ENCODE peak calls at places on chromosomes 1 and 21, in four cellular contexts. B is activated CD8-positive, alpha-beta T cell treated with anti-CD3 and anti-CD28 coated beads for 36 hours; W is HEK293T; F is NCI-H1436 treated with DMSO at 0.1 percent for 48 hours. Z is an unnamed sample.

GRCh38 chr1:231806623-231807470 is 180.3 kb downstream of the DISC1 start:
- DNase-seq in B (peak), W (peak), F (no peak), Z (peak)

GRCh38 chr1:44484155-44484688 is 79.2 kb downstream of the RNF220 start:
- DNase-seq in B (peak), W (peak), F (no peak), Z (no peak)

GRCh38 chr1:11352058-11352715 is 79.2 kb downstream of the UBIAD1 start:
- DNase-seq in W (no peak), F (no peak), B (no peak), Z (no peak)

GRCh38 chr1:33985166-33985565 is 121.3 kb downstream of the HMGB4 start:
- DNase-seq in B (no peak), F (no peak), W (no peak), Z (no peak)

GRCh38 chr1:47940321-47940720 is 56.9 kb downstream of the TRABD2B start:
- DNase-seq in F (no peak), B (no peak), W (no peak), Z (no peak)

GRCh38 chr1:168345939-168346338 is 65.3 kb downstream of the TBX19 start:
- DNase-seq in B (no peak), W (no peak), F (no peak), Z (no peak)

GRCh38 chr1:244837597-244838258 is 2.3 kb downstream of the COX20 start:
- DNase-seq in W (no peak), B (no peak), F (no peak), Z (no peak)

GRCh38 chr1:214970016-214970415 is 112.5 kb upstream of the KCNK2 start:
- DNase-seq in B (no peak), W (no peak), F (no peak), Z (no peak)

GRCh38 chr1:6597777-6598131 is 4.9 kb downstream of the KLHL21 start:
- DNase-seq in W (no peak), B (no peak), F (no peak), Z (no peak)

GRCh38 chr1:21814981-21815583 is 3.0 kb downstream of the LDLRAD2 start:
- DNase-seq in F (no peak), W (no peak), B (no peak), Z (no peak)

GRCh38 chr1:31745898-31746668 is 18.1 kb downstream of the ADGRB2 start:
- DNase-seq in W (no peak), B (no peak), F (no peak), Z (no peak)

GRCh38 chr21:35444391-35444790 is 395.3 kb upstream of the RUNX1 start:
- DNase-seq in W (no peak), F (no peak), B (no peak), Z (no peak)

GRCh38 chr1:30313584-30313983 is 409.8 kb downstream of the MATN1 start:
- DNase-seq in B (no peak), F (no peak), W (no peak), Z (no peak)

GRCh38 chr1:3423245-3423829 is 31.1 kb upstream of the ARHGEF16 start:
- DNase-seq in F (no peak), B (no peak), W (no peak), Z (peak)

GRCh38 chr1:167420510-167420909 is 97.8 kb downstream of the CD247 start:
- DNase-seq in W (no peak), B (no peak), F (no peak), Z (no peak)

GRCh38 chr1:227314014-227314848 is 4.1 kb downstream of the CDC42BPA start:
- DNase-seq in F (no peak), W (no peak), B (no peak), Z (no peak)

GRCh38 chr21:41901099-41901498 is 22.0 kb upstream of the PRDM15 start:
- DNase-seq in B (peak), W (no peak), F (no peak), Z (no peak)

GRCh38 chr1:94237291-94238226 is at the start of gene ARHGAP29:
- DNase-seq in F (no peak), B (peak), W (peak), Z (peak)

GRCh38 chr1:154465621-154466020 is 36.4 kb upstream of the TDRD10 start:
- DNase-seq in F (no peak), W (no peak), B (no peak), Z (no peak)

GRCh38 chr1:247387096-247387495 is 28.9 kb upstream of the NLRP3 start:
- DNase-seq in W (no peak), F (no peak), B (no peak), Z (peak)

GRCh38 chr1:179178135-179178630 is 51.3 kb downstream of the ABL2 start:
- DNase-seq in B (no peak), F (no peak), W (no peak), Z (no peak)

Z was measured in midbrain.